ENCODE peak calls at places on chromosomes 1 and 21, in ten cellular contexts. One of them, this sample, is unnamed.

GRCh38 chr1:53968125-53968513 is 22.0 kb downstream of the LRRC42 start:
- DNase-seq in K562: no peak
- DNase-seq in mammary epithelial cell: no peak
- DNase-seq in left ventricle myocardium inferior: no peak
- DNase-seq in upper lobe of right lung: no peak
- DNase-seq in stomach: no peak
- DNase-seq in AG04450: no peak
- DNase-seq in hepatocyte: no peak
- DNase-seq in heart right ventricle: no peak
- DNase-seq in mesenchymal stem cell: peak
- DNase-seq in this sample: no peak

GRCh38 chr1:206075786-206076725 is 23.1 kb downstream of the RHEX start:
- DNase-seq in K562: no peak
- DNase-seq in mammary epithelial cell: peak
- DNase-seq in left ventricle myocardium inferior: no peak
- DNase-seq in upper lobe of right lung: no peak
- DNase-seq in stomach: no peak
- DNase-seq in AG04450: no peak
- DNase-seq in hepatocyte: peak
- DNase-seq in heart right ventricle: no peak
- DNase-seq in mesenchymal stem cell: peak
- DNase-seq in this sample: no peak

GRCh38 chr21:21096956-21097355 is 98.7 kb downstream of the NCAM2 start:
- DNase-seq in K562: peak
- DNase-seq in mammary epithelial cell: no peak
- DNase-seq in left ventricle myocardium inferior: no peak
- DNase-seq in upper lobe of right lung: no peak
- DNase-seq in stomach: no peak
- DNase-seq in AG04450: no peak
- DNase-seq in hepatocyte: no peak
- DNase-seq in heart right ventricle: no peak
- DNase-seq in mesenchymal stem cell: no peak
- DNase-seq in this sample: no peak

GRCh38 chr21:31781737-31782136 is 49.8 kb upstream of the SCAF4 start:
- DNase-seq in K562: no peak
- DNase-seq in mammary epithelial cell: no peak
- DNase-seq in left ventricle myocardium inferior: peak
- DNase-seq in upper lobe of right lung: no peak
- DNase-seq in stomach: no peak
- DNase-seq in AG04450: no peak
- DNase-seq in hepatocyte: peak
- DNase-seq in heart right ventricle: no peak
- DNase-seq in mesenchymal stem cell: peak
- DNase-seq in this sample: no peak

GRCh38 chr1:41590331-41590730 is 105.8 kb upstream of the EDN2 start:
- DNase-seq in K562: no peak
- DNase-seq in mammary epithelial cell: no peak
- DNase-seq in left ventricle myocardium inferior: no peak
- DNase-seq in upper lobe of right lung: no peak
- DNase-seq in stomach: peak
- DNase-seq in AG04450: no peak
- DNase-seq in hepatocyte: no peak
- DNase-seq in heart right ventricle: no peak
- DNase-seq in mesenchymal stem cell: no peak
- DNase-seq in this sample: no peak

GRCh38 chr1:225610539-225610938 is 42.4 kb downstream of the ENAH start:
- DNase-seq in K562: no peak
- DNase-seq in mammary epithelial cell: no peak
- DNase-seq in left ventricle myocardium inferior: no peak
- DNase-seq in upper lobe of right lung: no peak
- DNase-seq in stomach: no peak
- DNase-seq in AG04450: no peak
- DNase-seq in hepatocyte: no peak
- DNase-seq in heart right ventricle: no peak
- DNase-seq in mesenchymal stem cell: no peak
- DNase-seq in this sample: no peak

GRCh38 chr1:198686069-198686728 is 47.4 kb downstream of the PTPRC start:
- DNase-seq in K562: no peak
- DNase-seq in mammary epithelial cell: peak
- DNase-seq in left ventricle myocardium inferior: no peak
- DNase-seq in upper lobe of right lung: no peak
- DNase-seq in stomach: no peak
- DNase-seq in AG04450: no peak
- DNase-seq in hepatocyte: peak
- DNase-seq in heart right ventricle: no peak
- DNase-seq in mesenchymal stem cell: peak
- DNase-seq in this sample: no peak

GRCh38 chr1:30847358-30847972 is 61.1 kb downstream of the SDC3 start:
- DNase-seq in K562: no peak
- DNase-seq in mammary epithelial cell: peak
- DNase-seq in left ventricle myocardium inferior: peak
- DNase-seq in upper lobe of right lung: peak
- DNase-seq in stomach: peak
- DNase-seq in AG04450: peak
- DNase-seq in hepatocyte: peak
- DNase-seq in heart right ventricle: peak
- DNase-seq in mesenchymal stem cell: peak
- DNase-seq in this sample: peak

GRCh38 chr1:94560333-94560732 is 18.8 kb upstream of the F3 start:
- DNase-seq in K562: no peak
- DNase-seq in mammary epithelial cell: peak
- DNase-seq in left ventricle myocardium inferior: no peak
- DNase-seq in upper lobe of right lung: no peak
- DNase-seq in stomach: no peak
- DNase-seq in AG04450: no peak
- DNase-seq in hepatocyte: no peak
- DNase-seq in heart right ventricle: no peak
- DNase-seq in mesenchymal stem cell: no peak
- DNase-seq in this sample: no peak

GRCh38 chr1:167630568-167631385 is 745 bp downstream of the RCSD1 start:
- DNase-seq in K562: no peak
- DNase-seq in mammary epithelial cell: no peak
- DNase-seq in left ventricle myocardium inferior: no peak
- DNase-seq in upper lobe of right lung: no peak
- DNase-seq in stomach: no peak
- DNase-seq in AG04450: no peak
- DNase-seq in hepatocyte: no peak
- DNase-seq in heart right ventricle: no peak
- DNase-seq in mesenchymal stem cell: no peak
- DNase-seq in this sample: no peak
- H3K27ac ChIP-seq in K562: peak
- H3K27ac ChIP-seq in mammary epithelial cell: no peak
- H3K27ac ChIP-seq in left ventricle myocardium inferior: peak
- H3K27ac ChIP-seq in upper lobe of right lung: peak
- H3K27ac ChIP-seq in stomach: peak
- H3K27ac ChIP-seq in AG04450: no peak
- H3K27ac ChIP-seq in hepatocyte: no peak
- H3K27ac ChIP-seq in heart right ventricle: peak
- H3K27ac ChIP-seq in mesenchymal stem cell: no peak
- H3K27ac ChIP-seq in this sample: peak

DNA sequence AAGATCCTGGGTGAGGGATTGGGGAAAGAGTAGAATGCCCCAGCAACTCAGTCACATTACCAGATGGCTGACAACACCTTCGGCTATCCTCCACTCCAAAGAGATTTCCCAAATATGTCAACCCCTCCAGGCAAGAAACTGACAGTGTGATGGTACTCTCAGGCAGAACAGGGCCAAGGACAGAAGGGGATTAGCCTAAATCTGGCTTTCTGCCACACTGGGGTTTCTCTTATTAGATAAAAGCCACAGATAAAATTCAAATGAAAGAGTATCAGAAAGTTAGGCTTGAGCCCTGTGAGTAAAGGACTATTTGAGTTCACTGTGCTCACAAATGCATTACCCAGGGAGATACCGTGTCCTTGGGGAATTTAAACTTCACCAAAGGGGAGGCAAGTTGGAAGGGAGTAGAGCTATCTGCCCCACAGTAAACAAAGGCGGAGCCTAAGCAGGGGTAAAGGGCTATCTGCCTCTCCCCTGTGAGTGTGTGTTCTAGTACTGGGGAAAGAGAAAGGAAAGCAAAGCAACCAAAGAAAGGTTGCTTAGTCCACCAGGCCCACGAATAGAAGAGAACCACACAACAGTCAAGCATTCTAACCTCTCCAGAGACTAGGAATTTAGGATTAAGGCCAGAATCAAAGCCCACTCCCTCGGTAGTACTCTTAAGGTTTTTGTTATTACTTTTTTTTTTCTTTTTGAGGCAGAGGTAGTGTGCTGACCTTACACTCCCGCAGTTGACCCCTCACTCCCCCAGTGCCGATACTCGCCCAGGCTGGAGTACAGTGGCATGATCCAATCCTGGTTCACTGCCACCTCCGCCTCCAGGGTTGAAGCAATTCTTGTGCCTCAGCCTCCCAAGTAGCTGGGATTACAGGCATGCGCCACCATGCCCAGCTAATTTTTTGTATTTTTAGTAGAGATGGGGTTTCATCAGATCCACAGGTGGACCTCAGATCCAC is 12.8 kb downstream of the TPM3 start:
- DNase-seq in K562: peak
- DNase-seq in mammary epithelial cell: no peak
- DNase-seq in left ventricle myocardium inferior: no peak
- DNase-seq in upper lobe of right lung: no peak
- DNase-seq in stomach: peak
- DNase-seq in AG04450: no peak
- DNase-seq in hepatocyte: peak
- DNase-seq in heart right ventricle: no peak
- DNase-seq in mesenchymal stem cell: peak
- DNase-seq in this sample: no peak
- H3K27ac ChIP-seq in K562: peak
- H3K27ac ChIP-seq in mammary epithelial cell: no peak
- H3K27ac ChIP-seq in left ventricle myocardium inferior: peak
- H3K27ac ChIP-seq in upper lobe of right lung: peak
- H3K27ac ChIP-seq in stomach: peak
- H3K27ac ChIP-seq in AG04450: no peak
- H3K27ac ChIP-seq in hepatocyte: peak
- H3K27ac ChIP-seq in heart right ventricle: peak
- H3K27ac ChIP-seq in mesenchymal stem cell: no peak
- H3K27ac ChIP-seq in this sample: no peak

GRCh38 chr1:21834666-21835065 is 22.6 kb downstream of the LDLRAD2 start:
- DNase-seq in K562: no peak
- DNase-seq in mammary epithelial cell: no peak
- DNase-seq in left ventricle myocardium inferior: no peak
- DNase-seq in upper lobe of right lung: peak
- DNase-seq in stomach: no peak
- DNase-seq in AG04450: no peak
- DNase-seq in hepatocyte: no peak
- DNase-seq in heart right ventricle: no peak
- DNase-seq in mesenchymal stem cell: no peak
- DNase-seq in this sample: no peak

GRCh38 chr1:21836010-21836409 is 23.9 kb downstream of the LDLRAD2 start:
- DNase-seq in K562: no peak
- DNase-seq in mammary epithelial cell: no peak
- DNase-seq in left ventricle myocardium inferior: no peak
- DNase-seq in upper lobe of right lung: no peak
- DNase-seq in stomach: no peak
- DNase-seq in AG04450: no peak
- DNase-seq in hepatocyte: no peak
- DNase-seq in heart right ventricle: no peak
- DNase-seq in mesenchymal stem cell: no peak
- DNase-seq in this sample: no peak

GRCh38 chr1:21837476-21837875 is 25.4 kb downstream of the LDLRAD2 start:
- DNase-seq in K562: no peak
- DNase-seq in mammary epithelial cell: no peak
- DNase-seq in left ventricle myocardium inferior: no peak
- DNase-seq in upper lobe of right lung: no peak
- DNase-seq in stomach: no peak
- DNase-seq in AG04450: no peak
- DNase-seq in hepatocyte: no peak
- DNase-seq in heart right ventricle: no peak
- DNase-seq in mesenchymal stem cell: no peak
- DNase-seq in this sample: no peak

GRCh38 chr1:21838359-21839157 is 26.5 kb downstream of the LDLRAD2 start:
- DNase-seq in K562: no peak
- DNase-seq in mammary epithelial cell: no peak
- DNase-seq in left ventricle myocardium inferior: no peak
- DNase-seq in upper lobe of right lung: no peak
- DNase-seq in stomach: no peak
- DNase-seq in AG04450: no peak
- DNase-seq in hepatocyte: no peak
- DNase-seq in heart right ventricle: no peak
- DNase-seq in mesenchymal stem cell: no peak
- DNase-seq in this sample: no peak

GRCh38 chr1:21836729-21837128 is 24.7 kb downstream of the LDLRAD2 start:
- DNase-seq in K562: no peak
- DNase-seq in mammary epithelial cell: no peak
- DNase-seq in left ventricle myocardium inferior: no peak
- DNase-seq in upper lobe of right lung: no peak
- DNase-seq in stomach: no peak
- DNase-seq in AG04450: no peak
- DNase-seq in hepatocyte: no peak
- DNase-seq in heart right ventricle: no peak
- DNase-seq in mesenchymal stem cell: no peak
- DNase-seq in this sample: no peak
- H3K27ac ChIP-seq in K562: no peak
- H3K27ac ChIP-seq in mammary epithelial cell: no peak
- H3K27ac ChIP-seq in left ventricle myocardium inferior: no peak
- H3K27ac ChIP-seq in upper lobe of right lung: no peak
- H3K27ac ChIP-seq in stomach: no peak
- H3K27ac ChIP-seq in AG04450: no peak
- H3K27ac ChIP-seq in hepatocyte: no peak
- H3K27ac ChIP-seq in heart right ventricle: no peak
- H3K27ac ChIP-seq in mesenchymal stem cell: no peak
- H3K27ac ChIP-seq in this sample: no peak

DNA sequence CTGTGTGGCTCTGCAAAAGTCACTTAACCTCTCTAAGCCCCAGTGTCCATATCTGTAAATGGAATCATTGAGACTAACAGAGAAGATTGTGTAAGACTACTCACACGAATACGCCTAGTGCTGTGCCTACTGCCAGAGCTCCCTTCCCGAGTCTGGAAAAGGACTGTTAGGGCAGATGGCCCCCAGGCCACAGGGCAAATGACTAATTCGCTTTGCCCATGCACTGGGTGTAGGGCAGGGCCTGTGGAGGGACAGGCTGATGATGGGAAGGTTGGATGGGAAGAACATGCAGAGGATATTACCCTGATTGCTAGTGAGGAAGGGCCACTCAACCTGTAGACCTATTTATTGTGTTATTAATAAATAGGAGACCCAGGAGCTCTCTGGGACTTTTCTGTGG is 4.2 kb upstream of the GPR61 start:
- DNase-seq in K562: no peak
- DNase-seq in mammary epithelial cell: no peak
- DNase-seq in left ventricle myocardium inferior: no peak
- DNase-seq in upper lobe of right lung: no peak
- DNase-seq in stomach: no peak
- DNase-seq in AG04450: no peak
- DNase-seq in hepatocyte: no peak
- DNase-seq in heart right ventricle: no peak
- DNase-seq in mesenchymal stem cell: peak
- DNase-seq in this sample: no peak
- H3K27ac ChIP-seq in K562: no peak
- H3K27ac ChIP-seq in mammary epithelial cell: no peak
- H3K27ac ChIP-seq in left ventricle myocardium inferior: peak
- H3K27ac ChIP-seq in upper lobe of right lung: no peak
- H3K27ac ChIP-seq in stomach: no peak
- H3K27ac ChIP-seq in AG04450: no peak
- H3K27ac ChIP-seq in hepatocyte: no peak
- H3K27ac ChIP-seq in heart right ventricle: peak
- H3K27ac ChIP-seq in mesenchymal stem cell: no peak
- H3K27ac ChIP-seq in this sample: no peak

This sample was measured in kidney.